ENCODE peak calls at places on chromosomes 12 and 14, in ten cellular contexts. A is fibroblast of villous mesenchyme, I is mesenchymal stem cell, U is endothelial cell of umbilical vein, J is upper lobe of right lung, O is foreskin fibroblast, Y is fibroblast of pulmonary artery, E is neuronal stem cell, Q is lung, S is astrocyte. T is an unnamed sample.

GRCh38 chr12:120971299-120972180 is 6.8 kb upstream of the HNF1A start:
- DNase-seq in J (no peak), U (peak; percentile 58), Q (no peak), S (peak; percentile 29), O (peak; percentile 80), I (peak; percentile 70), A (peak; percentile 67), Y (peak; percentile 79), E (peak; percentile 29), T (peak; percentile 86)

GRCh38 chr14:51653096-51653814 is 1.5 kb downstream of the FRMD6 start:
- DNase-seq in J (no peak), U (peak; percentile 87), O (peak; percentile 76), Q (no peak), E (no peak), S (peak; percentile 82), A (peak; percentile 81), Y (peak; percentile 91), I (peak; percentile 87), T (peak; percentile 69)

GRCh38 chr14:54058501-54058900 is 101.9 kb upstream of the BMP4 start:
- DNase-seq in S (no peak), A (no peak), U (no peak), E (no peak), J (no peak), Y (no peak), O (no peak), I (no peak), Q (no peak), T (no peak)

GRCh38 chr14:51014086-51014485 is 69.8 kb upstream of the PYGL start:
- DNase-seq in E (no peak), Y (peak; percentile 75), U (no peak), I (no peak), J (no peak), S (peak; percentile 89), A (peak; percentile 60), Q (no peak), O (peak; percentile 88), T (no peak)

GRCh38 chr12:25694072-25694471 is 141.0 kb upstream of the LMNTD1 start:
- DNase-seq in S (peak; percentile 94), I (peak; percentile 95), O (peak; percentile 93), U (peak; percentile 88), A (peak; percentile 89), Q (no peak), J (no peak), Y (peak; percentile 97), E (no peak), T (no peak)

GRCh38 chr12:45234134-45234865 is 18.4 kb downstream of the ANO6 start:
- DNase-seq in Q (no peak), J (no peak), Y (peak; percentile 97), I (peak; percentile 98), E (peak; percentile 53), U (peak; percentile 98), A (peak; percentile 97), S (peak; percentile 98), O (peak; percentile 98), T (no peak)

GRCh38 chr14:23559010-23559920 is 3.2 kb downstream of the THTPA start:
- DNase-seq in J (peak; percentile 77), E (peak; percentile 68), S (no peak), O (peak; percentile 86), Y (peak; percentile 67), I (peak; percentile 61), Q (no peak), U (peak; percentile 35), A (peak; percentile 49), T (no peak)

GRCh38 chr12:75908961-75909699 is 122.4 kb downstream of the PHLDA1 start:
- DNase-seq in S (peak; percentile 64), J (no peak), Q (peak; percentile 46), A (peak; percentile 60), U (peak; percentile 93), I (peak; percentile 44), E (no peak), Y (peak; percentile 94), O (peak; percentile 90), T (no peak)

DNA sequence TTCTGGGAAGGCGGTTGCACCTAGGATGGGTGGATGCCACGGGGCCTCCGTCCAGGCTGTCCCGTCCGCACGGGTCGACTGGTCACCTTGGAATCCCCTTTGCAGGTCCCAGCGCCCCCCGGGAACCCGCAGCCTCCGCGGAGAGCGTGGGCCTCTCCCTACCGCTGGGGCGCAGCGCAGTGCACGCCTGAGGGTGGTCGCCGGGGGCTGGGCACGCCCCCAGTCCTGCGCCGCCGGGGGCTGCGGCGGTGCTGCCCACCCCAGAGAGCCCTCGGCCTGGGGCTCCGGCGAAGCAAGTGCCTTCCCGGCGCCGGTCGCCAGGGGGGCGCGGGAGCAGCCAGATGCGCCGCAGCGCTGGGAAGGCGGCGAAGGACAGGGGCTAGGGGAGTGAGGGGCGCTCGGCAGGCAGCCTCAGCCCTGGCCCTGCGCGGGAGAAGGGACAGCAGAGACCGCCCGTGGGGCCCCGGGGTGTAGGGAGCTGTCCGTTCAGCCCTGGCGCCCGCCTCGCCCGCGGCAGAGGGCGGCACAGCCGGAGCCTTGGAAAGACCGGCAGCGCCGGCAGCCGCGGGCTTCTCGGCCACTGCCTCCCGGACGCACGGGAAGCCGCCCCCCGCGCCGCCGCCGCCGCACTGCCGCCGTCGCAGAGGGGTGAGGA is 527 bp downstream of the ZDHHC22 start:
- DNase-seq in S (peak; percentile 23), J (no peak), E (peak; percentile 82), U (peak; percentile 45), Q (no peak), O (peak; percentile 51), A (peak; percentile 22), I (peak; percentile 44), Y (peak; percentile 18), T (no peak)
- H3K4me3 ChIP-seq in S (peak overlapping the region; percentile 37), J (peak overlapping the region; percentile 26), E (peak overlapping the region; percentile 55), U (no peak overlapping the region), Q (peak overlapping the region; percentile 8), O (peak overlapping the region; percentile 24), A (peak overlapping the region; percentile 29), I (peak overlapping the region; percentile 40), Y (peak overlapping the region; percentile 28), T (no peak overlapping the region)

GRCh38 chr12:122977153-122977552 is 2.1 kb downstream of the OGFOD2 start:
- DNase-seq in Y (no peak), O (no peak), I (no peak), Q (no peak), E (no peak), J (no peak), A (no peak), U (no peak), S (no peak), T (no peak)

GRCh38 chr12:122979001-122979907 is 1.2 kb upstream of the ARL6IP4 start:
- DNase-seq in S (no peak), I (no peak), Q (no peak), O (no peak), U (no peak), J (peak; percentile 56), A (no peak), Y (no peak), E (no peak), T (no peak)

GRCh38 chr12:122979908-122980191 is 631 bp upstream of the ARL6IP4 start:
- DNase-seq in U (no peak), A (peak; percentile 51), E (no peak), J (no peak), Y (peak; percentile 12), O (no peak), Q (no peak), I (no peak), S (no peak), T (no peak)

GRCh38 chr12:122977655-122978392 is 2.7 kb upstream of the ARL6IP4 start:
- DNase-seq in I (no peak), S (no peak), U (no peak), Q (no peak), O (no peak), Y (no peak), A (no peak), E (no peak), J (no peak), T (no peak)

GRCh38 chr12:122978507-122978955 is 1.9 kb upstream of the ARL6IP4 start:
- DNase-seq in Y (no peak), I (no peak), S (no peak), A (no peak), E (no peak), J (peak; percentile 63), U (no peak), O (no peak), Q (no peak), T (no peak)
- H3K4me3 ChIP-seq in Y (no peak overlapping the region), I (no peak overlapping the region), S (no peak overlapping the region), A (no peak overlapping the region), E (no peak overlapping the region), J (no peak overlapping the region), U (no peak overlapping the region), O (no peak overlapping the region), Q (no peak overlapping the region), T (no peak overlapping the region)

GRCh38 chr12:117096643-117097042 is 2.6 kb downstream of the TESC start:
- DNase-seq in E (no peak), J (peak; percentile 46), A (no peak), Y (no peak), I (no peak), Q (no peak), S (no peak), O (no peak), U (no peak), T (no peak)

GRCh38 chr12:117100251-117100650 is 1.0 kb upstream of the TESC start:
- DNase-seq in U (no peak), S (no peak), Q (no peak), A (peak; percentile 13), I (peak; percentile 26), J (peak; percentile 40), O (peak; percentile 42), E (peak; percentile 24), Y (peak; percentile 25), T (no peak)

GRCh38 chr12:117098071-117098360 is 1.2 kb downstream of the TESC start:
- DNase-seq in Y (no peak), E (no peak), S (no peak), O (no peak), A (no peak), Q (no peak), J (no peak), U (no peak), I (no peak), T (no peak)

GRCh38 chr12:117097159-117097558 is 2.1 kb downstream of the TESC start:
- DNase-seq in E (no peak), I (no peak), O (no peak), Q (no peak), S (no peak), J (peak; percentile 32), Y (no peak), A (no peak), U (no peak), T (no peak)

DNA sequence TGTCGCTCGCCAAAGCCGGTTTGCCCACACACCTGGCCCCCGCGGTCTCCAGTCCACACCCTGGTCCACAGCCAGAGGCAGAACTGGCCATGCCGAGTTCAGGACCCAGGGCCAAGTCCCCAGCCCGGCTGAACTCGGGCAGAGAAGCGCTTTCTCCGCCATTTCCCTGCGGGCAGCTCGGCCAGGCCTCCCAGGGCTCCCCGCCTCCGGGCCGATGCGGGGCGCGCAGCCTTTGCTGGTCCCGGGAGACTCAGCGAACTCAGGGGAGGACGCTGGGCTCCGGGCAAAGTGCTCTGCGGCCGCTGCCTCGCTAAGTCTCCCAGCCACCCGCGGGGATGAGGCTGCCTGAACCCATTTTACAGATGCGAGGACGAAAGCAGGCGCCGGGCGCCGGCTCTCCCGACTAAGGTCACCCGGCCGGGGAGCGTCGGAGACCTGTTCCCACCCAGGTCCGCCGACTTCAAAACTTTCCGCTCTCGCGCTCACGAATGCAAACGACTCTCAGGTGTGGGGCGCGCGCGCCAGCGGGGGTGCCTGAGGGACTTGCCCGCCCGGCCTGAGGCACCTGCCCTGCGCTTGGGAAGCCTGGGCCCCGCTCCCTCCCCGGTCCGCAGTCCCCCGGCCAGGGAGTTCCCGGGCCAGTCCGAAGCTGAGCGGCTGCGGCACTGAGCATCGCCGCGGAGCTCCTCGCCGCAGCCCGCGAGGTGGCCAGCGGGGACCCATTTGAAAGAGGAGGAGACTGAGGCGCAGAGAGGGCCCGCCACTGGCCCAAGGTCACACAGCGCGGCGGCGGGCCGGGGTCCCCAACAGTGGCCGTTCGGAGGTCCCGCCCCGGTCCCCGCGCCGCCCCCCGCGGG is 627 bp downstream of the TESC start:
- DNase-seq in A (no peak), U (no peak), J (peak; percentile 65), Y (no peak), I (no peak), O (no peak), E (no peak), Q (no peak), S (no peak), T (no peak)
- H3K4me3 ChIP-seq in A (peak overlapping the region; percentile 41), U (no peak overlapping the region), J (peak overlapping the region; percentile 61), Y (no peak overlapping the region), I (peak overlapping the region; percentile 59), O (peak overlapping the region; percentile 25), E (peak overlapping the region; percentile 51), Q (peak overlapping the region; percentile 41), S (no peak overlapping the region), T (peak overlapping the region; percentile 67)

DNA sequence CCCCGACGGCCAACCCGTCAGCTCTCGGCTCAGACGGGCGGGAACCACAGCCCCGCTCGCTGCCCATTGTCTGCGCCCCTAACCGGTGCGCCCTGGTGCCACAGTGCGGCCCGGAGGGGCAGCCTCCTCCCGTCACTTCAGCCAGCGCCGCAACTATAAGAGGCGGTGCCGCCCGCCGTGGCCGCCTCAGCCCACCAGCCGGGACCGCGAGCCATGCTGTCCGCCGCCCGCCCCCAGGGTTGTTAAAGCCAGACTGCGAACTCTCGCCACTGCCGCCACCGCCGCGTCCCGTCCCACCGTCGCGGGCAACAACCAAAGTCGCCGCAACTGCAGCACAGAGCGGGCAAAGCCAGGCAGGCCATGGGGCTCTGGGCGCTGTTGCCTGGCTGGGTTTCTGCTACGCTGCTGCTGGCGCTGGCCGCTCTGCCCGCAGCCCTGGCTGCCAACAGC is at the start of gene WNT1:
- DNase-seq in Q (no peak), E (no peak), S (no peak), I (no peak), Y (no peak), J (no peak), U (no peak), O (peak; percentile 30), A (no peak), T (no peak)
- H3K4me3 ChIP-seq in Q (no peak within 1 kb of the TSS), E (no peak within 1 kb of the TSS), S (no peak within 1 kb of the TSS), I (peak within 1 kb of the TSS; percentile 34), Y (no peak within 1 kb of the TSS), J (peak within 1 kb of the TSS; percentile 42), U (no peak within 1 kb of the TSS), O (no peak within 1 kb of the TSS), A (peak within 1 kb of the TSS; percentile 15), T (no peak within 1 kb of the TSS)